ENCODE peak calls at places on chromosomes 5 and 9, in six cellular contexts. G is sigmoid colon, N is retinal pigment epithelial cell, Q is AG10803, P is fibroblast of pulmonary artery, Y is mucosa of descending colon. U is an unnamed sample.

GRCh38 chr5:149827501-149827990 is 97.4 kb downstream of the PPARGC1B start:
- DNase-seq in G (no peak), N (no peak), Q (no peak), P (no peak), Y (no peak), U (no peak)

GRCh38 chr9:93108301-93109041 is 12.5 kb downstream of the CARD19 start:
- DNase-seq in G (peak), N (no peak), Q (no peak), P (no peak), Y (no peak), U (no peak)

GRCh38 chr5:80414113-80414512 is 6.2 kb downstream of the ZFYVE16 start:
- DNase-seq in G (no peak), N (no peak), Q (peak), P (peak), Y (no peak), U (no peak)

GRCh38 chr5:119304439-119304838 is 51.4 kb upstream of the TNFAIP8 start:
- DNase-seq in G (no peak), N (no peak), Q (no peak), P (no peak), Y (no peak), U (no peak)

GRCh38 chr5:39100851-39101396 is 26.7 kb upstream of the RICTOR start:
- DNase-seq in G (no peak), N (no peak), Q (peak), P (peak), Y (no peak), U (no peak)

GRCh38 chr5:63233906-63234305 is 655.3 kb downstream of the LRRC70 start:
- DNase-seq in G (no peak), N (peak), Q (peak), P (peak), Y (no peak), U (no peak)

GRCh38 chr5:172426086-172426485 is 28.2 kb downstream of the SH3PXD2B start:
- DNase-seq in G (no peak), N (no peak), Q (no peak), P (no peak), Y (no peak), U (no peak)

GRCh38 chr9:126965541-126966428 is 51.2 kb downstream of the RALGPS1 start:
- DNase-seq in G (peak), N (peak), Q (peak), P (peak), Y (peak), U (peak)

GRCh38 chr5:169650701-169651331 is 13.7 kb downstream of the DOCK2 start:
- DNase-seq in G (no peak), N (no peak), Q (peak), P (peak), Y (no peak), U (no peak)

GRCh38 chr5:31470608-31471007 is 61.3 kb downstream of the DROSHA start:
- DNase-seq in G (peak), N (no peak), Q (peak), P (peak), Y (peak), U (no peak)

GRCh38 chr9:107039546-107039945 is 176.6 kb downstream of the ZNF462 start:
- DNase-seq in G (no peak), N (peak), Q (peak), P (peak), Y (no peak), U (no peak)

GRCh38 chr5:145811834-145812625 is 23.1 kb downstream of the PRELID2 start:
- DNase-seq in G (no peak), N (no peak), Q (peak), P (peak), Y (no peak), U (peak)

GRCh38 chr9:134366223-134367031 is 40.2 kb downstream of the RXRA start:
- DNase-seq in G (peak), N (peak), Q (peak), P (peak), Y (peak), U (no peak)

GRCh38 chr9:130537346-130538050 is 41.9 kb upstream of the FUBP3 start:
- DNase-seq in G (no peak), N (no peak), Q (peak), P (peak), Y (no peak), U (no peak)

GRCh38 chr9:129610473-129611301 is 10.2 kb downstream of the C9orf50 start:
- DNase-seq in G (peak), N (no peak), Q (peak), P (peak), Y (peak), U (peak)

GRCh38 chr9:35481347-35481975 is 8.4 kb upstream of the RUSC2 start:
- DNase-seq in G (peak), N (no peak), Q (peak), P (peak), Y (peak), U (peak)

GRCh38 chr9:135490166-135490870 is 10.2 kb upstream of the MRPS2 start:
- DNase-seq in G (peak), N (no peak), Q (no peak), P (no peak), Y (no peak), U (no peak)

GRCh38 chr5:136769900-136770684 is 404.7 kb upstream of the TRPC7 start:
- DNase-seq in G (peak), N (peak), Q (peak), P (peak), Y (peak), U (peak)

GRCh38 chr5:149018909-149019443 is 43.9 kb downstream of the SH3TC2 start:
- DNase-seq in G (no peak), N (peak), Q (peak), P (peak), Y (no peak), U (no peak)

GRCh38 chr9:82152181-82152580 is 163.6 kb downstream of the SPATA31D1 start:
- DNase-seq in G (no peak), N (no peak), Q (peak), P (no peak), Y (no peak), U (no peak)

GRCh38 chr5:10441992-10442435 is 335 bp downstream of the ROPN1L start:
- DNase-seq in G (no peak), N (no peak), Q (no peak), P (no peak), Y (no peak), U (no peak)

GRCh38 chr5:31478901-31479300 is 53.0 kb downstream of the DROSHA start:
- DNase-seq in G (no peak), N (no peak), Q (peak), P (peak), Y (no peak), U (no peak)

GRCh38 chr5:168822745-168823281 is 243.6 kb upstream of the PANK3 start:
- DNase-seq in G (no peak), N (no peak), Q (peak), P (peak), Y (no peak), U (no peak)

GRCh38 chr9:71664566-71664965 is 103.7 kb downstream of the CEMIP2 start:
- DNase-seq in G (no peak), N (no peak), Q (no peak), P (no peak), Y (no peak), U (no peak)

GRCh38 chr5:39717186-39717897 is 292.6 kb upstream of the DAB2 start:
- DNase-seq in G (no peak), N (no peak), Q (peak), P (peak), Y (no peak), U (no peak)

GRCh38 chr9:126607086-126607485 is 6.6 kb upstream of the LMX1B start:
- DNase-seq in G (no peak), N (no peak), Q (no peak), P (no peak), Y (no peak), U (no peak)

GRCh38 chr9:122580360-122580759 is 2.8 kb downstream of the OR1L8 start:
- DNase-seq in G (no peak), N (peak), Q (peak), P (peak), Y (no peak), U (no peak)

GRCh38 chr9:18905033-18905882 is 127.8 kb downstream of the SAXO1 start:
- DNase-seq in G (no peak), N (peak), Q (peak), P (peak), Y (no peak), U (no peak)

GRCh38 chr5:114477816-114478330 is 116.0 kb downstream of the KCNN2 start:
- DNase-seq in G (no peak), N (no peak), Q (no peak), P (no peak), Y (peak), U (no peak)

GRCh38 chr9:95224371-95225015 is 93.0 kb downstream of the FANCC start:
- DNase-seq in G (no peak), N (no peak), Q (peak), P (peak), Y (no peak), U (no peak)

GRCh38 chr9:111914749-111915424 is 18.3 kb downstream of the UGCG start:
- DNase-seq in G (no peak), N (no peak), Q (no peak), P (peak), Y (no peak), U (no peak)

GRCh38 chr5:38506302-38506701 is 50.1 kb downstream of the LIFR start:
- DNase-seq in G (no peak), N (no peak), Q (no peak), P (no peak), Y (no peak), U (no peak)

GRCh38 chr5:5490774-5491347 is 68.4 kb downstream of the ICE1 start:
- DNase-seq in G (no peak), N (no peak), Q (no peak), P (no peak), Y (no peak), U (no peak)

GRCh38 chr5:174348582-174348981 is 303.1 kb downstream of the NSG2 start:
- DNase-seq in G (no peak), N (no peak), Q (no peak), P (peak), Y (no peak), U (no peak)

GRCh38 chr9:134892221-134892620 is 11.6 kb downstream of the FCN2 start:
- DNase-seq in G (no peak), N (no peak), Q (no peak), P (no peak), Y (no peak), U (no peak)

GRCh38 chr5:33933723-33934544 is 2.3 kb upstream of the RXFP3 start:
- DNase-seq in G (no peak), N (peak), Q (peak), P (peak), Y (no peak), U (no peak)

GRCh38 chr5:120463991-120464626 is at the start of gene PRR16:
- DNase-seq in G (peak), N (no peak), Q (peak), P (peak), Y (peak), U (no peak)

GRCh38 chr9:92290785-92291429 is 2.6 kb downstream of the IARS1 start:
- DNase-seq in G (no peak), N (no peak), Q (no peak), P (no peak), Y (no peak), U (no peak)

GRCh38 chr9:16191691-16192402 is 639.0 kb downstream of the CCDC171 start:
- DNase-seq in G (peak), N (peak), Q (peak), P (peak), Y (peak), U (peak)

GRCh38 chr9:16191237-16191636 is 638.4 kb downstream of the CCDC171 start:
- DNase-seq in G (no peak), N (no peak), Q (no peak), P (peak), Y (no peak), U (no peak)

GRCh38 chr9:16196206-16196605 is 643.4 kb downstream of the CCDC171 start:
- DNase-seq in G (no peak), N (no peak), Q (no peak), P (no peak), Y (no peak), U (no peak)

GRCh38 chr9:16197578-16198370 is 644.9 kb downstream of the CCDC171 start:
- DNase-seq in G (no peak), N (no peak), Q (peak), P (no peak), Y (no peak), U (no peak)

GRCh38 chr9:16192403-16193017 is 639.7 kb downstream of the CCDC171 start:
- DNase-seq in G (no peak), N (no peak), Q (peak), P (peak), Y (no peak), U (no peak)
- TF ChIP-seq CTCF in G (no peak), N (no peak), Q (no peak), P (no peak), Y (no peak), U (no peak)

DNA sequence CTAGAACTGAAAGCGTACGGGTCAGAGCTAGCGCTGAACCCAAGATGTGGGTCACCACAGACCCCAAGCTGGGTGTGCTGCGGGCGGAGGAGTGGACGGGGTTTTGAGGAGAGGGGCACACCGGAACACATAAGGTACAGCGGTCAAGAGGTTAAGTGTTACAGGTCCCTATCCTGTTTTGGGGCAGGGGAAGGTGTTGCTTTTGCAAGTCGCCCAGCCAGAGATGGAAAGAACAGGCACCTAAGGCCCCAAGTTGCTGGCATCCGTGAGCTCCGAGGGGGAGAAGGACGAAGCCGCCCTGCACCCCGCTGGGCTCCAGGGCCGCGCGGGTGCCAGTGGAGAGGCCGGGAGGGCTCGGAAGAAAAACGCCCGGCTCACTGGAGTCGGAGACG is 859 bp downstream of the GNA14 start:
- DNase-seq in G (no peak), N (no peak), Q (no peak), P (no peak), Y (no peak), U (no peak)
- H3K4me3 ChIP-seq in G (peak), N (peak), Q (no peak), P (peak), Y (no peak), U (no peak)

GRCh38 chr5:29990681-29991080 is 1202.8 kb upstream of the CDH6 start:
- DNase-seq in G (no peak), N (no peak), Q (no peak), P (no peak), Y (no peak), U (no peak)

GRCh38 chr5:29993286-29993685 is 1200.2 kb upstream of the CDH6 start:
- DNase-seq in G (no peak), N (no peak), Q (no peak), P (no peak), Y (no peak), U (no peak)

GRCh38 chr5:29992248-29992647 is 1201.2 kb upstream of the CDH6 start:
- DNase-seq in G (no peak), N (no peak), Q (no peak), P (no peak), Y (no peak), U (no peak)

GRCh38 chr5:29995154-29995553 is 1198.3 kb upstream of the CDH6 start:
- DNase-seq in G (no peak), N (no peak), Q (no peak), P (no peak), Y (no peak), U (no peak)

GRCh38 chr5:29994519-29994918 is 1199.0 kb upstream of the CDH6 start:
- DNase-seq in G (no peak), N (no peak), Q (no peak), P (no peak), Y (no peak), U (no peak)
- TF ChIP-seq CTCF in G (no peak), N (no peak), Q (no peak), P (no peak), Y (no peak), U (no peak)

DNA sequence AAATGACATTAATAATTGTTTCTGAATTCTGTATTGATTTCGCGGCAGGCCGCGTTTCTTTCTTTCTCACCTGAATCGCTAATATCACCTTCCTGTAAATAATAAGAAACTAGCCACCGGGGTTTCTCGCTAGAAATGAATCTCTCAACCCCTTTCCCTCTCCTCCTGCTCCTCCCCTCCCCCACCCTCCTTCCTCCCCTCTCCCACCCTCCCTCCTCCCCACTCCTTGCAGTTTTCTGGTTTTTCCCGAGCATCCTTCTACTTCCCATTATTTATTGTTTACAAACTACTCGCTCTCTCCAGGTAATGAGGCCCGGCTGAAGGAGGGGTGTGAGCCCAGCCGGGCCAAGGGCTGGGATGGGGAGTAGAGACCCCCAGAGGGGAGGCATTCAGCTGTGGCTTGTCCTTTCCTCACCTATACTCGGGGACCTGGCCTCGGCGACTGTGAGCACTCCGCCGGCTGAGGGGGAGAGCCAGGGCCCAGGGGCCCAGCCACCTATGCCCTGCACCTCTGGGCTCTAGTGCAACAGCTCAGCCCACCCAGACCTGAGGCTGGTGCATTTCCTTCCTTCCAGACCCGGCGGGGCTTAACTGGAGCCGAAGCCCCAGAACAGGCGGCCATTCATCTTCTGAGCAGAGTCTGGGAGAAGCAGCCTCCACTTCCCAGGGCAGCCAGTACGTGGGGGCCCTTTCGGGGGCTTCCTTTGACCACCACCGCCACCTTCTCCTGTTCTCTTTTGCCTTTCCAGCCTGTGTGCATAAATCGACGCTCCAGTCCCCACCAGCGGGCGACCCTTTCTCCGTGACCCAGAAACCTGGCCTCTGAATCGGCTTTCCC is 2.1 kb upstream of the IRX4 start:
- DNase-seq in G (no peak), N (no peak), Q (no peak), P (no peak), Y (no peak), U (no peak)
- H3K4me3 ChIP-seq in G (no peak), N (no peak), Q (no peak), P (no peak), Y (no peak), U (no peak)

DNA sequence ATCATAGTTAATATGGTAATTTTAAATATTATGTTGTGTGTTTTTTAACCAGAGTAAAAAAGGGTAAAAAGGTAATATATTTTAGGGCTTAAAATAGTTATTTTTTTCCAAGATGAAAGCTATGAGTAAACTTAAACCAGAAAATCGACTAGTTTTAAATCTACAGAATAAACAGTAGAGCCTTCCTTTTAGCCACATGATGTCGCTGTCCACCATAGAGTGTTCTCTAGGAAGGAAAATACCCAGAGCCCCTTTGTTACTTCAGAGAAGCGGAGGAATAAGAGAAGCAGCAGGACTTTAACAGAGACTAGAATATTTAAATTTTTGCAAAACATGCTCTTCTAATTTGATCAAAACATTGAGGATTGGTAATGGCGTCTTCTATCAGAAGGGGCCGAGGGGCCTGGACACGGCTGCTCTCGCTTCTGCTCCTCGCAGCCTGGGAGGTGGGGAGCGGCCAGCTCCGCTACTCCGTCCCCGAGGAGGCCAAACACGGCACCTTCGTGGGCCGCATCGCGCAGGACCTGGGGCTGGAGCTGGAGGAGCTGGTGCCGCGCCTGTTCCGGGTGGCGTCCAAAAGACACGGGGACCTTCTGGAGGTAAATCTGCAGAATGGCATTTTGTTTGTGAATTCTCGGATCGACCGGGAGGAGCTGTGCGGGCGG is at the start of gene PCDHA2:
- DNase-seq in G (no peak), N (no peak), Q (no peak), P (no peak), Y (no peak), U (no peak)
- TF ChIP-seq CTCF in G (no peak), N (no peak), Q (no peak), P (no peak), Y (no peak), U (no peak)

GRCh38 chr9:136571525-136571924 is 25.7 kb upstream of the NOTCH1 start:
- DNase-seq in G (no peak), N (no peak), Q (no peak), P (no peak), Y (no peak), U (peak)
- H3K4me3 ChIP-seq in G (no peak), N (no peak), Q (no peak), P (no peak), Y (no peak), U (no peak)

GRCh38 chr5:133785182-133785581 is 172.8 kb upstream of the FSTL4 start:
- DNase-seq in G (no peak), N (no peak), Q (no peak), P (no peak), Y (no peak), U (no peak)
- TF ChIP-seq CTCF in G (no peak), N (no peak), Q (no peak), P (no peak), Y (no peak), U (no peak)

DNA sequence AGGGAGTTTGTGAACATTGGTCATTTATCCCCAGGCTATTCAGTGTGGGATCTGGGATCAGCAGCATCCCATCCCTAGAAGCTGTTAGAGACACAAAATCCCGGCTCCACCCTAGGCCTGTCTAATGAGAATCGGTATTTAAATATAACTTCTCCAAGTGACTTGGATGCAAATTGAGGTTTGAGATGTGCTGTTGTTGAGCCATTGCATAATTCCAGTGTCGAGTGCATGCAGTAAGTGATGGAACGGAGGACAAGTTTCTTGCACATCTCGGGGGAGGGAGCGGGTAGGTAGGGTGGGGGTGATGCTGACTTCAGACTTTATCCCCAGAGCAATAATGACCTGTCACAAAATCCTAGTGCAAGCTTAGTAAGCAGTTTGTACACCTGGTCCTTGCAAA is 138.4 kb downstream of the FBXL7 start:
- DNase-seq in G (no peak), N (no peak), Q (no peak), P (no peak), Y (no peak), U (no peak)
- H3K4me3 ChIP-seq in G (no peak), N (no peak), Q (no peak), P (no peak), Y (no peak), U (no peak)

U was measured in Caco-2.